ENCODE peak calls at places on chromosomes 2 and 18, in ten cellular contexts. C is body of pancreas; V is prostate gland; P is CD8-positive, alpha-beta T cell; W is dorsolateral prefrontal cortex; K is H9; E is AG04450; S is left ventricle myocardium inferior; T is foreskin keratinocyte; B is CD8-positive, alpha-beta memory T cell. R is an unnamed sample. For H3K27me3, the result is how much of the 10 kb centered on the place peaks cover.

GRCh38 chr18:62781893-62782292 is 66.6 kb downstream of the PHLPP1 start:
- DNase-seq in C (no peak), V (peak), P (no peak), W (no peak), K (no peak), E (peak), S (no peak), T (peak), B (no peak), R (peak)

GRCh38 chr2:192354512-192355244 is 159.9 kb upstream of the TMEFF2 start:
- DNase-seq in C (no peak), V (no peak), P (no peak), W (no peak), K (no peak), E (no peak), S (no peak), T (no peak), B (no peak), R (no peak)

GRCh38 chr18:78525364-78526111 is 454.1 kb upstream of the SALL3 start:
- DNase-seq in C (no peak), V (no peak), P (no peak), W (no peak), K (no peak), E (no peak), S (no peak), T (no peak), B (no peak), R (no peak)

GRCh38 chr2:20614201-20615045 is 36.5 kb downstream of the HS1BP3 start:
- DNase-seq in C (no peak), V (peak), P (no peak), W (no peak), K (peak), E (no peak), S (peak), T (no peak), B (no peak), R (peak)

GRCh38 chr2:207770602-207771404 is 1.1 kb upstream of the FZD5 start:
- DNase-seq in C (no peak), V (no peak), P (no peak), W (no peak), K (peak), E (no peak), S (no peak), T (no peak), B (no peak), R (no peak)

GRCh38 chr2:220296174-220296573 is 668.7 kb downstream of the SLC4A3 start:
- DNase-seq in C (no peak), V (no peak), P (no peak), W (no peak), K (no peak), E (no peak), S (no peak), T (no peak), B (no peak), R (no peak)

GRCh38 chr2:53130441-53130943 is 637.1 kb upstream of the CHAC2 start:
- DNase-seq in C (no peak), V (no peak), P (no peak), W (no peak), K (no peak), E (no peak), S (no peak), T (peak), B (no peak), R (no peak)

GRCh38 chr18:47747260-47747795 is 183.1 kb downstream of the SMAD2 start:
- DNase-seq in C (no peak), V (no peak), P (no peak), W (no peak), K (no peak), E (no peak), S (no peak), T (no peak), B (no peak), R (no peak)

GRCh38 chr2:174395284-174395968 is at the start of gene SCRN3:
- DNase-seq in C (peak), V (peak), P (peak), W (peak), K (peak), E (peak), S (peak), T (peak), B (peak), R (peak)

GRCh38 chr2:176148758-176149483 is 2.4 kb upstream of the HOXD4 start:
- DNase-seq in C (no peak), V (no peak), P (no peak), W (no peak), K (no peak), E (no peak), S (no peak), T (no peak), B (no peak), R (peak)

GRCh38 chr2:10009811-10010781 is 33.3 kb upstream of the KLF11 start:
- DNase-seq in C (peak), V (no peak), P (no peak), W (no peak), K (no peak), E (peak), S (peak), T (no peak), B (no peak), R (peak)

GRCh38 chr2:240819404-240820013 is 510 bp downstream of the KIF1A start:
- DNase-seq in C (peak), V (no peak), P (no peak), W (peak), K (no peak), E (no peak), S (peak), T (no peak), B (no peak), R (peak)

GRCh38 chr2:120734930-120735611 is 597 bp upstream of the GLI2 start:
- DNase-seq in C (no peak), V (no peak), P (no peak), W (no peak), K (peak), E (no peak), S (no peak), T (no peak), B (no peak), R (no peak)
- H3K27me3 ChIP-seq in C (under half), V (under half), P (under half), W (under half), K (under half), E (under half), S (half or more), T (half or more), B (under half), R (under half)

GRCh38 chr2:199602271-199602895 is 144.6 kb upstream of the SATB2 start:
- DNase-seq in C (no peak), V (no peak), P (no peak), W (no peak), K (peak), E (no peak), S (no peak), T (no peak), B (no peak), R (peak)
- H3K27ac ChIP-seq in C (no peak), V (no peak), P (no peak), W (peak), K (no peak), E (no peak), S (no peak), T (no peak), B (no peak), R (no peak)

GRCh38 chr2:70890469-70891065 is 45.1 kb upstream of the ATP6V1B1 start:
- DNase-seq in C (no peak), V (no peak), P (no peak), W (no peak), K (no peak), E (no peak), S (no peak), T (no peak), B (no peak), R (peak)
- H3K27me3 ChIP-seq in C (under half), V (under half), P (under half), W (half or more), K (half or more), E (half or more), S (half or more), T (half or more), B (half or more), R (half or more)

GRCh38 chr2:70842401-70842800 is 6.8 kb upstream of the CD207 start:
- DNase-seq in C (no peak), V (no peak), P (no peak), W (no peak), K (peak), E (no peak), S (no peak), T (no peak), B (no peak), R (no peak)

GRCh38 chr2:70835643-70836042 is at the start of gene CD207:
- DNase-seq in C (no peak), V (no peak), P (no peak), W (no peak), K (no peak), E (no peak), S (no peak), T (no peak), B (no peak), R (no peak)

GRCh38 chr2:70834106-70834505 is 1.5 kb downstream of the CD207 start:
- DNase-seq in C (no peak), V (no peak), P (no peak), W (no peak), K (no peak), E (no peak), S (no peak), T (no peak), B (no peak), R (no peak)

GRCh38 chr2:70834881-70835280 is 735 bp downstream of the CD207 start:
- DNase-seq in C (no peak), V (no peak), P (no peak), W (no peak), K (no peak), E (no peak), S (no peak), T (no peak), B (no peak), R (peak)

DNA sequence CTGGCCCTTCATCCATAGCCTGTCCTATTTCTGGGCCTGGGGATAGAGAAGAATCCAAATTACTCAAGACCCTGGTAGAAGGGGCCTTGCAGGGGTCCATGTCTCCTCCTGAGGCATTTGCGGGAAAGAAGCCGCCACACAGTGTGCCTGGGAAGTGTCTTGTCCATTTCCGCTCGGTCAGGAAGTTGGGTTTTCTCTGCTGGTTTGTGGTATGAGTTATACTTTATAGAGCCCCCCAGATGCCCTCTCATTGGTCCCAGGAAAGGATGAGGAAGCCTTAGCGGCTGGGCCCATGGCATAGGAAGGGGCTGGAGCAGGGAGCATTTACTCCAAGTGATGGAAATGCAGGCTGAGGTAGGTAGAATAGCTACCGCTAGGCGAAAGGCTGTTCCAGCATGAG is 2.4 kb upstream of the CD207 start:
- DNase-seq in C (no peak), V (no peak), P (no peak), W (no peak), K (no peak), E (no peak), S (no peak), T (no peak), B (no peak), R (peak)
- H3K27ac ChIP-seq in C (no peak), V (no peak), P (no peak), W (no peak), K (no peak), E (no peak), S (no peak), T (no peak), B (no peak), R (no peak)

DNA sequence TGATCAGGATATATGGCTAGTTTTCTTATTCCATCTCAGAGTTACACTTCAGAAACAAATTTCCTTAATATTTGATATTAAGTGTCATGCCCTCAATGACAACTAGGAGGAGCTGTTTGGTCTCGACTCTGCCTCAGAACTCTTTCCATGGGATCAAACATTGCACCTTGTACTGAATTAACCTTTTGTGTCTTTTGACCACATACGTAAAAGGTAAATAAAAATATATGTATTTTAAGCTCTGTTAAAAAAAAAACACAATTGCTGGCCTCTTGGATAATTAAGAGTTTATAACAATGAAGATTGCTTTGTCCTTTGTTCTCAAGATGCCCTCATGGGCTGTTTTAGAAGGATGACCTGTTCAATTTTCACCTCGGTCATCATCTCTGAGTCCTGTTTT is 18.7 kb upstream of the FN1 start:
- DNase-seq in C (no peak), V (no peak), P (no peak), W (no peak), K (no peak), E (no peak), S (no peak), T (no peak), B (no peak), R (no peak)
- H3K27me3 ChIP-seq in C (under half), V (under half), P (under half), W (under half), K (under half), E (under half), S (under half), T (under half), B (under half), R (under half)

GRCh38 chr18:74870950-74871349 is 273.3 kb downstream of the ZNF407 start:
- DNase-seq in C (no peak), V (no peak), P (no peak), W (no peak), K (no peak), E (no peak), S (no peak), T (no peak), B (no peak), R (no peak)

GRCh38 chr18:74868461-74868860 is 270.8 kb downstream of the ZNF407 start:
- DNase-seq in C (no peak), V (no peak), P (no peak), W (no peak), K (no peak), E (no peak), S (peak), T (no peak), B (no peak), R (no peak)

GRCh38 chr18:74862094-74862493 is 264.4 kb downstream of the ZNF407 start:
- DNase-seq in C (no peak), V (no peak), P (no peak), W (no peak), K (no peak), E (no peak), S (peak), T (no peak), B (no peak), R (no peak)

GRCh38 chr18:74869904-74870863 is 272.5 kb downstream of the ZNF407 start:
- DNase-seq in C (no peak), V (no peak), P (no peak), W (no peak), K (no peak), E (no peak), S (no peak), T (no peak), B (no peak), R (no peak)

DNA sequence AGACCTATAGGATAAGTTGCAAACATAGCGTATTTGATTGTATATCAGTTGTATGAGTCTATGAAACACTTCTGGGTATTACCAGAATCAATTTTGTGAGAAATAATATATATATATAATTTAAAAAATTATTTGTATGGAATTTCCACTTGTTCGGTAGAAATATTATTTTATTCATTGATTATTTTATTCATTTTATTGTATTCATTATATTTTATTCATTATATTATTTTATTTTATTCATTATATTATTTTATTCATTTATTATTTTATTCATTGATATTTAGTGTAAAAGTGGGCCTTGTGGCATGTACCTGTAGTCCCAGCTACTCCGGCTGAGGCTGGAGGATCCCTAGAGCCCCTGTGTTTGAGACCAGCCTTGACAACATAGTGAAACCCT is 268.9 kb downstream of the ZNF407 start:
- DNase-seq in C (no peak), V (no peak), P (no peak), W (no peak), K (no peak), E (no peak), S (no peak), T (no peak), B (no peak), R (no peak)
- H3K27ac ChIP-seq in C (no peak), V (no peak), P (no peak), W (no peak), K (no peak), E (no peak), S (peak), T (no peak), B (no peak), R (no peak)